ENCODE peak calls at places on chromosomes 4 and X, in seven cellular contexts. One of them, this sample, is unnamed.

GRCh38 chr4:6806924-6807676 is 24.6 kb downstream of the KIAA0232 start:
- DNase-seq in fibroblast of the aortic adventitia: peak
- DNase-seq in ovary: no peak
- DNase-seq in esophagus squamous epithelium: no peak
- DNase-seq in K562: no peak
- DNase-seq in GM20000: no peak
- DNase-seq in sigmoid colon: no peak
- DNase-seq in this sample: no peak

GRCh38 chrX:153642655-153643430 is 4.2 kb upstream of the DUSP9 start:
- DNase-seq in ovary: peak
- DNase-seq in esophagus squamous epithelium: no peak
- DNase-seq in sigmoid colon: no peak
- DNase-seq in K562: no peak
- DNase-seq in GM20000: no peak
- DNase-seq in fibroblast of the aortic adventitia: no peak
- DNase-seq in this sample: no peak

GRCh38 chrX:151359931-151360871 is 36.8 kb upstream of the VMA21 start:
- DNase-seq in GM20000: peak
- DNase-seq in K562: peak
- DNase-seq in fibroblast of the aortic adventitia: peak
- DNase-seq in ovary: peak
- DNase-seq in esophagus squamous epithelium: no peak
- DNase-seq in sigmoid colon: no peak
- DNase-seq in this sample: no peak

GRCh38 chrX:21940356-21940829 is at the start of gene SMS:
- DNase-seq in ovary: peak
- DNase-seq in fibroblast of the aortic adventitia: peak
- DNase-seq in sigmoid colon: peak
- DNase-seq in GM20000: peak
- DNase-seq in K562: peak
- DNase-seq in esophagus squamous epithelium: no peak
- DNase-seq in this sample: no peak

GRCh38 chrX:54423161-54423888 is 16.9 kb upstream of the TSR2 start:
- DNase-seq in fibroblast of the aortic adventitia: no peak
- DNase-seq in esophagus squamous epithelium: no peak
- DNase-seq in GM20000: no peak
- DNase-seq in sigmoid colon: no peak
- DNase-seq in K562: peak
- DNase-seq in ovary: no peak
- DNase-seq in this sample: no peak

GRCh38 chr4:141375855-141376254 is 155.2 kb downstream of the ZNF330 start:
- DNase-seq in ovary: no peak
- DNase-seq in GM20000: no peak
- DNase-seq in sigmoid colon: no peak
- DNase-seq in fibroblast of the aortic adventitia: peak
- DNase-seq in K562: no peak
- DNase-seq in esophagus squamous epithelium: no peak
- DNase-seq in this sample: no peak

GRCh38 chr4:145709843-145710242 is 29.9 kb downstream of the C4orf51 start:
- DNase-seq in esophagus squamous epithelium: no peak
- DNase-seq in GM20000: no peak
- DNase-seq in K562: no peak
- DNase-seq in fibroblast of the aortic adventitia: peak
- DNase-seq in ovary: no peak
- DNase-seq in sigmoid colon: no peak
- DNase-seq in this sample: no peak

GRCh38 chr4:62835579-62835978 is 1573.7 kb downstream of the TECRL start:
- DNase-seq in GM20000: no peak
- DNase-seq in esophagus squamous epithelium: no peak
- DNase-seq in fibroblast of the aortic adventitia: no peak
- DNase-seq in ovary: no peak
- DNase-seq in sigmoid colon: no peak
- DNase-seq in K562: no peak
- DNase-seq in this sample: no peak

GRCh38 chr4:166435449-166435848 is 562.4 kb downstream of the TLL1 start:
- DNase-seq in fibroblast of the aortic adventitia: peak
- DNase-seq in GM20000: no peak
- DNase-seq in esophagus squamous epithelium: no peak
- DNase-seq in K562: no peak
- DNase-seq in ovary: no peak
- DNase-seq in sigmoid colon: no peak
- DNase-seq in this sample: no peak

GRCh38 chrX:19888419-19888879 is 1.0 kb upstream of the SH3KBP1 start:
- DNase-seq in ovary: peak
- DNase-seq in K562: peak
- DNase-seq in fibroblast of the aortic adventitia: peak
- DNase-seq in sigmoid colon: no peak
- DNase-seq in esophagus squamous epithelium: no peak
- DNase-seq in GM20000: peak
- DNase-seq in this sample: no peak

GRCh38 chr4:26613242-26613641 is 29.4 kb downstream of the TBC1D19 start:
- DNase-seq in GM20000: no peak
- DNase-seq in sigmoid colon: no peak
- DNase-seq in fibroblast of the aortic adventitia: peak
- DNase-seq in K562: no peak
- DNase-seq in ovary: no peak
- DNase-seq in esophagus squamous epithelium: no peak
- DNase-seq in this sample: no peak

GRCh38 chrX:34813618-34814017 is 129.0 kb upstream of the FAM47B start:
- DNase-seq in fibroblast of the aortic adventitia: peak
- DNase-seq in GM20000: no peak
- DNase-seq in K562: no peak
- DNase-seq in sigmoid colon: no peak
- DNase-seq in ovary: no peak
- DNase-seq in esophagus squamous epithelium: no peak
- DNase-seq in this sample: no peak

GRCh38 chrX:281166-281999 is at the start of gene PLCXD1:
- DNase-seq in K562: peak
- DNase-seq in GM20000: peak
- DNase-seq in esophagus squamous epithelium: no peak
- DNase-seq in fibroblast of the aortic adventitia: peak
- DNase-seq in sigmoid colon: peak
- DNase-seq in ovary: peak
- DNase-seq in this sample: no peak

GRCh38 chr4:112379306-112379705 is 82.1 kb downstream of the ALPK1 start:
- DNase-seq in fibroblast of the aortic adventitia: no peak
- DNase-seq in GM20000: no peak
- DNase-seq in K562: no peak
- DNase-seq in esophagus squamous epithelium: no peak
- DNase-seq in ovary: no peak
- DNase-seq in sigmoid colon: no peak
- DNase-seq in this sample: no peak

GRCh38 chrX:38341442-38341841 is 11.0 kb upstream of the OTC start:
- DNase-seq in GM20000: no peak
- DNase-seq in fibroblast of the aortic adventitia: no peak
- DNase-seq in K562: no peak
- DNase-seq in esophagus squamous epithelium: no peak
- DNase-seq in ovary: no peak
- DNase-seq in sigmoid colon: no peak
- DNase-seq in this sample: no peak

GRCh38 chr4:151770154-151770553 is 9.3 kb upstream of the GATB start:
- DNase-seq in K562: no peak
- DNase-seq in esophagus squamous epithelium: no peak
- DNase-seq in fibroblast of the aortic adventitia: no peak
- DNase-seq in ovary: no peak
- DNase-seq in sigmoid colon: no peak
- DNase-seq in GM20000: no peak
- DNase-seq in this sample: no peak

DNA sequence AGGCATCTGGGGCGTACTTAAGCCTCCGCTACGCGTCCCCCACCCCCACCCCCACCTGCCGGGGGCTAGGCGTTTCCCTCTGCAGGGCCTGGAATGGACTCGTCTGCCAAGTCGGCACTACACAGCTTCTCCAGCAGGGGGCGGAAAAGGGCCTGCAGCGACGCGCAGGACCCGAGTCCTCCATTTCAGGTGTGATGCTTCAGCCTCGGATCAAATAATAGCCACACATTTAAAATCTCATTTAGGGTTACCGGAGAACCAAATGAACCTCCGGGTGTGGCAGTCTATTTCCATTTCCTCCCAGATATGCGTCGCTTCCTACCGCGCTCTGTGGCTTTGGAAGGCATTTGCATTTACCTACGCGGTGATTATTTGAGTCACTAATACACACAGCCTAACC is 2.9 kb downstream of the PAK3 start:
- DNase-seq in GM20000: peak
- DNase-seq in sigmoid colon: peak
- DNase-seq in fibroblast of the aortic adventitia: no peak
- DNase-seq in ovary: peak
- DNase-seq in esophagus squamous epithelium: no peak
- DNase-seq in K562: peak
- DNase-seq in this sample: no peak
- TF ChIP-seq CTCF in GM20000: peak
- TF ChIP-seq CTCF in sigmoid colon: peak
- TF ChIP-seq CTCF in fibroblast of the aortic adventitia: peak
- TF ChIP-seq CTCF in ovary: peak
- TF ChIP-seq CTCF in esophagus squamous epithelium: peak
- TF ChIP-seq CTCF in K562: peak
- TF ChIP-seq CTCF in this sample: peak

GRCh38 chr4:115234405-115235093 is 121.1 kb upstream of the NDST4 start:
- DNase-seq in ovary: no peak
- DNase-seq in K562: no peak
- DNase-seq in fibroblast of the aortic adventitia: no peak
- DNase-seq in esophagus squamous epithelium: no peak
- DNase-seq in GM20000: no peak
- DNase-seq in sigmoid colon: no peak
- DNase-seq in this sample: no peak
- TF ChIP-seq CTCF in ovary: no peak
- TF ChIP-seq CTCF in K562: no peak
- TF ChIP-seq CTCF in fibroblast of the aortic adventitia: no peak
- TF ChIP-seq CTCF in esophagus squamous epithelium: no peak
- TF ChIP-seq CTCF in GM20000: no peak
- TF ChIP-seq CTCF in sigmoid colon: no peak
- TF ChIP-seq CTCF in this sample: peak

GRCh38 chr4:179399054-179399782 is 1957.0 kb upstream of the AGA start:
- DNase-seq in esophagus squamous epithelium: no peak
- DNase-seq in sigmoid colon: no peak
- DNase-seq in GM20000: no peak
- DNase-seq in K562: no peak
- DNase-seq in ovary: no peak
- DNase-seq in fibroblast of the aortic adventitia: no peak
- DNase-seq in this sample: no peak
- TF ChIP-seq CTCF in esophagus squamous epithelium: no peak
- TF ChIP-seq CTCF in sigmoid colon: no peak
- TF ChIP-seq CTCF in GM20000: no peak
- TF ChIP-seq CTCF in K562: no peak
- TF ChIP-seq CTCF in ovary: no peak
- TF ChIP-seq CTCF in fibroblast of the aortic adventitia: no peak
- TF ChIP-seq CTCF in this sample: no peak

GRCh38 chr4:1045595-1046201 is 34.3 kb downstream of the FGFRL1 start:
- DNase-seq in sigmoid colon: peak
- DNase-seq in K562: no peak
- DNase-seq in GM20000: no peak
- DNase-seq in esophagus squamous epithelium: no peak
- DNase-seq in ovary: peak
- DNase-seq in fibroblast of the aortic adventitia: no peak
- DNase-seq in this sample: no peak
- TF ChIP-seq CTCF in sigmoid colon: no peak
- TF ChIP-seq CTCF in K562: no peak
- TF ChIP-seq CTCF in GM20000: no peak
- TF ChIP-seq CTCF in esophagus squamous epithelium: no peak
- TF ChIP-seq CTCF in ovary: no peak
- TF ChIP-seq CTCF in fibroblast of the aortic adventitia: no peak
- TF ChIP-seq CTCF in this sample: no peak

GRCh38 chr4:24105183-24106039 is 215.6 kb upstream of the PPARGC1A start:
- DNase-seq in ovary: no peak
- DNase-seq in fibroblast of the aortic adventitia: peak
- DNase-seq in sigmoid colon: no peak
- DNase-seq in esophagus squamous epithelium: no peak
- DNase-seq in GM20000: no peak
- DNase-seq in K562: no peak
- DNase-seq in this sample: no peak
- TF ChIP-seq CTCF in ovary: no peak
- TF ChIP-seq CTCF in fibroblast of the aortic adventitia: no peak
- TF ChIP-seq CTCF in sigmoid colon: no peak
- TF ChIP-seq CTCF in esophagus squamous epithelium: no peak
- TF ChIP-seq CTCF in GM20000: no peak
- TF ChIP-seq CTCF in K562: no peak
- TF ChIP-seq CTCF in this sample: no peak

GRCh38 chrX:74784629-74785028 is 140.6 kb downstream of the NEXMIF start:
- DNase-seq in GM20000: no peak
- DNase-seq in ovary: no peak
- DNase-seq in K562: no peak
- DNase-seq in fibroblast of the aortic adventitia: no peak
- DNase-seq in esophagus squamous epithelium: no peak
- DNase-seq in sigmoid colon: no peak
- DNase-seq in this sample: no peak

GRCh38 chrX:74788545-74789086 is 136.6 kb downstream of the NEXMIF start:
- DNase-seq in esophagus squamous epithelium: no peak
- DNase-seq in ovary: no peak
- DNase-seq in sigmoid colon: no peak
- DNase-seq in GM20000: no peak
- DNase-seq in fibroblast of the aortic adventitia: no peak
- DNase-seq in K562: no peak
- DNase-seq in this sample: no peak
- TF ChIP-seq CTCF in esophagus squamous epithelium: no peak
- TF ChIP-seq CTCF in ovary: no peak
- TF ChIP-seq CTCF in sigmoid colon: no peak
- TF ChIP-seq CTCF in GM20000: no peak
- TF ChIP-seq CTCF in fibroblast of the aortic adventitia: no peak
- TF ChIP-seq CTCF in K562: no peak
- TF ChIP-seq CTCF in this sample: no peak

GRCh38 chrX:124097116-124097515 is 135.6 kb downstream of the STAG2 start:
- DNase-seq in K562: no peak
- DNase-seq in esophagus squamous epithelium: no peak
- DNase-seq in sigmoid colon: no peak
- DNase-seq in fibroblast of the aortic adventitia: no peak
- DNase-seq in ovary: no peak
- DNase-seq in GM20000: no peak
- DNase-seq in this sample: no peak

GRCh38 chrX:124093222-124093621 is 131.7 kb downstream of the STAG2 start:
- DNase-seq in GM20000: no peak
- DNase-seq in sigmoid colon: no peak
- DNase-seq in K562: no peak
- DNase-seq in esophagus squamous epithelium: no peak
- DNase-seq in fibroblast of the aortic adventitia: no peak
- DNase-seq in ovary: no peak
- DNase-seq in this sample: no peak

GRCh38 chrX:124103966-124104365 is 142.5 kb downstream of the STAG2 start:
- DNase-seq in sigmoid colon: no peak
- DNase-seq in ovary: no peak
- DNase-seq in fibroblast of the aortic adventitia: no peak
- DNase-seq in K562: no peak
- DNase-seq in GM20000: no peak
- DNase-seq in esophagus squamous epithelium: no peak
- DNase-seq in this sample: no peak

DNA sequence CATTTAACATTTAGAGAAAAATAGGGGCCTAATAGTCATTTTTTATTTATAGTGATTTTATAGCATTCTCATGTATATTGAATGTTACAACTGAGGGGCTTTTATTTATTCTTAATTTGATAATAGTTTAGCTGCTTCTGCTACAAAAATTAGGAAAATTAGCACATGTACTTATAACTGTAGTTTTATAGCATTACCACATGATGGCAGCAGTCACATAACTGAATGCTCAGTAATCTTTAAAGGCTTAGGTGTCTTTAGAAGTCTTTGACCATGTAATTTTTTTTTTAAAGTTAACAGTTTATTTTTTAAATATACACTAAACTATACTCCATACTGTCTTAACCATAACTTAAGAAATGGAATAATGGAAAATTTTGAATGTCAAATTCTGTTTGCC is 136.6 kb downstream of the STAG2 start:
- DNase-seq in fibroblast of the aortic adventitia: peak
- DNase-seq in ovary: no peak
- DNase-seq in GM20000: peak
- DNase-seq in sigmoid colon: no peak
- DNase-seq in esophagus squamous epithelium: no peak
- DNase-seq in K562: no peak
- DNase-seq in this sample: no peak
- TF ChIP-seq CTCF in fibroblast of the aortic adventitia: peak
- TF ChIP-seq CTCF in ovary: no peak
- TF ChIP-seq CTCF in GM20000: no peak
- TF ChIP-seq CTCF in sigmoid colon: peak
- TF ChIP-seq CTCF in esophagus squamous epithelium: peak
- TF ChIP-seq CTCF in K562: no peak
- TF ChIP-seq CTCF in this sample: peak

This sample was measured in GM12864.